ENCODE peak calls at places on chromosomes 11 and 22, in five cellular contexts. One of them, this sample, is unnamed.

GRCh38 chr11:4484310-4484709 is 1.9 kb downstream of the OR52K1 start:
- DNase-seq in activated CD4-positive, alpha-beta T cell treated with anti-CD3 and anti-CD28 coated beads for 4 hours: no peak
- DNase-seq in head of caudate nucleus: no peak
- DNase-seq in naive thymus-derived CD4-positive, alpha-beta T cell: no peak
- DNase-seq in NCI-H1092 treated with DMSO at 0.1 percent for 48 hours: no peak
- DNase-seq in this sample: no peak

GRCh38 chr11:36868380-36868779 is 270.3 kb upstream of the RAG2 start:
- DNase-seq in activated CD4-positive, alpha-beta T cell treated with anti-CD3 and anti-CD28 coated beads for 4 hours: no peak
- DNase-seq in head of caudate nucleus: no peak
- DNase-seq in naive thymus-derived CD4-positive, alpha-beta T cell: no peak
- DNase-seq in NCI-H1092 treated with DMSO at 0.1 percent for 48 hours: no peak
- DNase-seq in this sample: no peak

GRCh38 chr11:35214181-35214770 is 75.3 kb downstream of the CD44 start:
- DNase-seq in activated CD4-positive, alpha-beta T cell treated with anti-CD3 and anti-CD28 coated beads for 4 hours: no peak
- DNase-seq in head of caudate nucleus: no peak
- DNase-seq in naive thymus-derived CD4-positive, alpha-beta T cell: no peak
- DNase-seq in NCI-H1092 treated with DMSO at 0.1 percent for 48 hours: no peak
- DNase-seq in this sample: peak

GRCh38 chr11:111586305-111586915 is 15.8 kb upstream of the SIK2 start:
- DNase-seq in activated CD4-positive, alpha-beta T cell treated with anti-CD3 and anti-CD28 coated beads for 4 hours: peak
- DNase-seq in head of caudate nucleus: peak
- DNase-seq in naive thymus-derived CD4-positive, alpha-beta T cell: no peak
- DNase-seq in NCI-H1092 treated with DMSO at 0.1 percent for 48 hours: peak
- DNase-seq in this sample: no peak

GRCh38 chr11:78789365-78789764 is 214.7 kb upstream of the NARS2 start:
- DNase-seq in activated CD4-positive, alpha-beta T cell treated with anti-CD3 and anti-CD28 coated beads for 4 hours: no peak
- DNase-seq in head of caudate nucleus: no peak
- DNase-seq in naive thymus-derived CD4-positive, alpha-beta T cell: no peak
- DNase-seq in NCI-H1092 treated with DMSO at 0.1 percent for 48 hours: peak
- DNase-seq in this sample: no peak

GRCh38 chr11:112581747-112582146 is 321.1 kb upstream of the PLET1 start:
- DNase-seq in activated CD4-positive, alpha-beta T cell treated with anti-CD3 and anti-CD28 coated beads for 4 hours: no peak
- DNase-seq in head of caudate nucleus: no peak
- DNase-seq in naive thymus-derived CD4-positive, alpha-beta T cell: no peak
- DNase-seq in NCI-H1092 treated with DMSO at 0.1 percent for 48 hours: no peak
- DNase-seq in this sample: no peak

GRCh38 chr11:85685820-85686459 is at the start of gene CCDC89:
- DNase-seq in activated CD4-positive, alpha-beta T cell treated with anti-CD3 and anti-CD28 coated beads for 4 hours: no peak
- DNase-seq in head of caudate nucleus: peak
- DNase-seq in naive thymus-derived CD4-positive, alpha-beta T cell: no peak
- DNase-seq in NCI-H1092 treated with DMSO at 0.1 percent for 48 hours: peak
- DNase-seq in this sample: peak

GRCh38 chr11:130854483-130854882 is 61.8 kb downstream of the SNX19 start:
- DNase-seq in activated CD4-positive, alpha-beta T cell treated with anti-CD3 and anti-CD28 coated beads for 4 hours: no peak
- DNase-seq in head of caudate nucleus: no peak
- DNase-seq in naive thymus-derived CD4-positive, alpha-beta T cell: no peak
- DNase-seq in NCI-H1092 treated with DMSO at 0.1 percent for 48 hours: no peak
- DNase-seq in this sample: no peak

GRCh38 chr11:14357843-14358728 is 897 bp downstream of the RRAS2 start:
- DNase-seq in activated CD4-positive, alpha-beta T cell treated with anti-CD3 and anti-CD28 coated beads for 4 hours: peak
- DNase-seq in head of caudate nucleus: peak
- DNase-seq in naive thymus-derived CD4-positive, alpha-beta T cell: peak
- DNase-seq in NCI-H1092 treated with DMSO at 0.1 percent for 48 hours: peak
- DNase-seq in this sample: peak

GRCh38 chr22:17797721-17798559 is 23.7 kb upstream of the BID start:
- DNase-seq in activated CD4-positive, alpha-beta T cell treated with anti-CD3 and anti-CD28 coated beads for 4 hours: no peak
- DNase-seq in head of caudate nucleus: no peak
- DNase-seq in naive thymus-derived CD4-positive, alpha-beta T cell: no peak
- DNase-seq in NCI-H1092 treated with DMSO at 0.1 percent for 48 hours: no peak
- DNase-seq in this sample: no peak

GRCh38 chr22:24532075-24532474 is 22.9 kb downstream of the GUCD1 start:
- DNase-seq in activated CD4-positive, alpha-beta T cell treated with anti-CD3 and anti-CD28 coated beads for 4 hours: no peak
- DNase-seq in head of caudate nucleus: no peak
- DNase-seq in naive thymus-derived CD4-positive, alpha-beta T cell: no peak
- DNase-seq in NCI-H1092 treated with DMSO at 0.1 percent for 48 hours: no peak
- DNase-seq in this sample: no peak

GRCh38 chr11:92885600-92885999 is 83.9 kb upstream of the MTNR1B start:
- DNase-seq in activated CD4-positive, alpha-beta T cell treated with anti-CD3 and anti-CD28 coated beads for 4 hours: no peak
- DNase-seq in head of caudate nucleus: no peak
- DNase-seq in naive thymus-derived CD4-positive, alpha-beta T cell: no peak
- DNase-seq in NCI-H1092 treated with DMSO at 0.1 percent for 48 hours: no peak
- DNase-seq in this sample: no peak

GRCh38 chr11:64415286-64415685 is 56.3 kb downstream of the RPS6KA4 start:
- DNase-seq in activated CD4-positive, alpha-beta T cell treated with anti-CD3 and anti-CD28 coated beads for 4 hours: no peak
- DNase-seq in head of caudate nucleus: no peak
- DNase-seq in naive thymus-derived CD4-positive, alpha-beta T cell: no peak
- DNase-seq in NCI-H1092 treated with DMSO at 0.1 percent for 48 hours: no peak
- DNase-seq in this sample: no peak

GRCh38 chr11:102047305-102047924 is at the start of gene CFAP300:
- DNase-seq in activated CD4-positive, alpha-beta T cell treated with anti-CD3 and anti-CD28 coated beads for 4 hours: peak
- DNase-seq in head of caudate nucleus: peak
- DNase-seq in naive thymus-derived CD4-positive, alpha-beta T cell: no peak
- DNase-seq in NCI-H1092 treated with DMSO at 0.1 percent for 48 hours: peak
- DNase-seq in this sample: peak

GRCh38 chr22:46072981-46073682 is 77.2 kb upstream of the PPARA start:
- DNase-seq in activated CD4-positive, alpha-beta T cell treated with anti-CD3 and anti-CD28 coated beads for 4 hours: no peak
- DNase-seq in head of caudate nucleus: no peak
- DNase-seq in naive thymus-derived CD4-positive, alpha-beta T cell: no peak
- DNase-seq in NCI-H1092 treated with DMSO at 0.1 percent for 48 hours: no peak
- DNase-seq in this sample: no peak

This sample was measured in smooth muscle cell of the brain vasculature.